ENCODE peak calls at places on chromosomes 5 and 9, in five cellular contexts. N is K562, G is HCT116, S is HepG2, E is GM12878. P is an unnamed sample.

GRCh38 chr9:86843182-86843581 is 104.1 kb downstream of the GAS1 start:
- DNase-seq in N (no peak), G (no peak), S (no peak), E (no peak), P (no peak)

GRCh38 chr9:73039253-73039915 is 86.5 kb upstream of the ALDH1A1 start:
- DNase-seq in N (no peak), G (no peak), S (no peak), E (no peak), P (no peak)

GRCh38 chr9:127692071-127692470 is 14.7 kb upstream of the CFAP157 start:
- DNase-seq in N (no peak), G (no peak), S (no peak), E (no peak), P (no peak)

GRCh38 chr5:179307931-179308471 is 37.3 kb downstream of the ADAMTS2 start:
- DNase-seq in N (no peak), G (no peak), S (no peak), E (no peak), P (no peak)

GRCh38 chr5:172443441-172444109 is 10.8 kb downstream of the SH3PXD2B start:
- DNase-seq in N (peak), G (peak), S (no peak), E (no peak), P (no peak)

GRCh38 chr9:35452481-35452880 is 37.4 kb upstream of the RUSC2 start:
- DNase-seq in N (no peak), G (no peak), S (no peak), E (no peak), P (no peak)

GRCh38 chr9:118761016-118761790 is 608.0 kb downstream of the BRINP1 start:
- DNase-seq in N (no peak), G (no peak), S (no peak), E (no peak), P (no peak)

GRCh38 chr9:93955356-93956182 is 414 bp upstream of the BARX1 start:
- DNase-seq in N (no peak), G (no peak), S (no peak), E (no peak), P (no peak)

GRCh38 chr9:136551401-136552116 is 5.7 kb upstream of the NOTCH1 start:
- DNase-seq in N (peak), G (no peak), S (no peak), E (no peak), P (no peak)

GRCh38 chr5:73370620-73371583 is 77.7 kb downstream of the FOXD1 start:
- DNase-seq in N (no peak), G (peak), S (no peak), E (no peak), P (no peak)

GRCh38 chr5:39523821-39524220 is 99.0 kb upstream of the DAB2 start:
- DNase-seq in N (no peak), G (no peak), S (no peak), E (no peak), P (no peak)

GRCh38 chr5:35618791-35619190 is 1.1 kb downstream of the SPEF2 start:
- DNase-seq in N (no peak), G (no peak), S (no peak), E (no peak), P (no peak)

GRCh38 chr9:99962685-99963261 is 56.3 kb downstream of the STX17 start:
- DNase-seq in N (no peak), G (no peak), S (no peak), E (peak), P (no peak)

GRCh38 chr9:7536310-7536939 is 263.2 kb downstream of the DMAC1 start:
- DNase-seq in N (peak), G (peak), S (peak), E (no peak), P (peak)

GRCh38 chr9:7534211-7534935 is 265.2 kb downstream of the DMAC1 start:
- DNase-seq in N (no peak), G (no peak), S (no peak), E (no peak), P (no peak)

GRCh38 chr9:7533376-7534090 is 266.0 kb downstream of the DMAC1 start:
- DNase-seq in N (no peak), G (no peak), S (no peak), E (no peak), P (no peak)
- TF ChIP-seq SRF in N (no peak), G (no peak), S (no peak), E (no peak), P (no peak)

GRCh38 chr9:74379718-74380117 is 117.4 kb upstream of the RORB start:
- DNase-seq in N (no peak), G (peak), S (peak), E (no peak), P (peak)
- TF ChIP-seq SRF in N (no peak), G (no peak), S (no peak), E (no peak), P (no peak)

GRCh38 chr9:32969270-32969669 is 32.2 kb downstream of the APTX start:
- DNase-seq in N (no peak), G (no peak), S (no peak), E (no peak), P (no peak)
- TF ChIP-seq SRF in N (no peak), G (no peak), S (no peak), E (no peak), P (no peak)

GRCh38 chr5:132662925-132663770 is 5.2 kb downstream of the IL13 start:
- DNase-seq in N (peak), G (no peak), S (peak), E (peak), P (no peak)
- TF ChIP-seq SRF in N (no peak), G (no peak), S (no peak), E (no peak), P (no peak)

GRCh38 chr5:80097516-80097915 is 62.4 kb downstream of the THBS4 start:
- DNase-seq in N (no peak), G (no peak), S (no peak), E (no peak), P (no peak)

GRCh38 chr5:80105698-80106439 is 70.7 kb downstream of the THBS4 start:
- DNase-seq in N (no peak), G (no peak), S (peak), E (no peak), P (no peak)

GRCh38 chr5:80098951-80099350 is 63.8 kb downstream of the THBS4 start:
- DNase-seq in N (no peak), G (no peak), S (no peak), E (no peak), P (no peak)

GRCh38 chr5:80101993-80102392 is 66.8 kb downstream of the THBS4 start:
- DNase-seq in N (no peak), G (no peak), S (no peak), E (no peak), P (no peak)

DNA sequence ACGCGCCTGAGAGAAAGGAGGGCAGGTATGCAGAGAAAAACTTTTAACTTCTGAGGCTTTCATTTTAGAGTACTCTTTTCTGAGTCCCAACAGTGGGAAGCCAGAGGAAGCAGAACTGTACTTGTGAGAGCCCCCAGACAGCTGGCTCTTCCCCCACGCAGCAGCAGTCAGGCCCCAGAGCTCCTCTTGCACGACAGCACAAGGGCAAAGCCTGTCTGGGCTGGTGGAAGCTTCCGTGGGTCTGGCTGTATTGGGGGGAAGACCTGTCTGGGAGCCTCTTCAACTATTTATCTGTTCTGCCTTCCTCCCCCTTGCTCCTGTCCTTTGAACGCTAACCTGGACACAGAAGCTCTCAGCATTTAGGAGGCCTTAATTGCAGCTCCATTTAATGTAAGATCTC is 68.2 kb downstream of the THBS4 start:
- DNase-seq in N (no peak), G (no peak), S (no peak), E (no peak), P (no peak)
- TF ChIP-seq SRF in N (no peak), G (no peak), S (no peak), E (no peak), P (no peak)

DNA sequence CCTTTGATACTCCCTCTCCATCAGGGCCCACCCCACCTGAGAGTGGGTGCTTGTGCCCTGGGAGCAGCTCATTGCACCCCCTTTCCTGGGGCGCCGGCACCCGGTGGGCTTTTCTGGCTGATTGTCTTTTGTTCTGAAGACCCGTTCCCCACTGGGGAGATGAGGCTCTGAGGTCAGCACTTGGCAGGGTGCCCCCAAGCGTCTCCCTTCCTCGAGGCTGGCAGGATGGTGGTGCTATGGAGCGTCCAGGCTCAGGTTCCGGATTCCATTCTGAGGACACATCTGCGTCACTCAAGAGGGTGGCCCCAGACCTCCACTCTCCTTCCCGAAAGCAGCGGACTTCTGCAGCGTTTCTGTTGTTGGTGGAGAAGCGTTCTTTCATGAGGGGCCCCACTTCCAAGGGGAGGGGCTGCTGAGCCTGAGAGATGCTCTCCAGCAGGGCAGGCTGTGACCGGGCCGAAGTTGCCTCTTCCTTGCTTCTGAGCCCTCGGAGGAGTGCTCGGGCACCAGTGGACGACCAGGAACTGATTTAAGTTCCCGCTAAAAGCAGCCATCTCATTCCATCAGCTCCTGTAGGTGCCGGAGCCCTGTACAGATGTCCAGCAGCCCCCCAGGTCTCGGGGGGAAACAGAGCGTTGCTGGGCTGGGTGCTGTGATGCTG is 42.2 kb downstream of the COL5A1 start:
- DNase-seq in N (no peak), G (no peak), S (no peak), E (no peak), P (no peak)
- TF ChIP-seq SRF in N (no peak), G (no peak), S (no peak), E (no peak), P (no peak)

GRCh38 chr5:110088676-110089436 is 399.1 kb downstream of the MAN2A1 start:
- DNase-seq in N (no peak), G (no peak), S (no peak), E (no peak), P (no peak)

GRCh38 chr5:110087829-110088228 is 398.1 kb downstream of the MAN2A1 start:
- DNase-seq in N (no peak), G (no peak), S (peak), E (no peak), P (no peak)

GRCh38 chr5:110082194-110082593 is 392.5 kb downstream of the MAN2A1 start:
- DNase-seq in N (no peak), G (no peak), S (no peak), E (no peak), P (no peak)

GRCh38 chr5:110085826-110086225 is 396.1 kb downstream of the MAN2A1 start:
- DNase-seq in N (no peak), G (no peak), S (no peak), E (no peak), P (no peak)

DNA sequence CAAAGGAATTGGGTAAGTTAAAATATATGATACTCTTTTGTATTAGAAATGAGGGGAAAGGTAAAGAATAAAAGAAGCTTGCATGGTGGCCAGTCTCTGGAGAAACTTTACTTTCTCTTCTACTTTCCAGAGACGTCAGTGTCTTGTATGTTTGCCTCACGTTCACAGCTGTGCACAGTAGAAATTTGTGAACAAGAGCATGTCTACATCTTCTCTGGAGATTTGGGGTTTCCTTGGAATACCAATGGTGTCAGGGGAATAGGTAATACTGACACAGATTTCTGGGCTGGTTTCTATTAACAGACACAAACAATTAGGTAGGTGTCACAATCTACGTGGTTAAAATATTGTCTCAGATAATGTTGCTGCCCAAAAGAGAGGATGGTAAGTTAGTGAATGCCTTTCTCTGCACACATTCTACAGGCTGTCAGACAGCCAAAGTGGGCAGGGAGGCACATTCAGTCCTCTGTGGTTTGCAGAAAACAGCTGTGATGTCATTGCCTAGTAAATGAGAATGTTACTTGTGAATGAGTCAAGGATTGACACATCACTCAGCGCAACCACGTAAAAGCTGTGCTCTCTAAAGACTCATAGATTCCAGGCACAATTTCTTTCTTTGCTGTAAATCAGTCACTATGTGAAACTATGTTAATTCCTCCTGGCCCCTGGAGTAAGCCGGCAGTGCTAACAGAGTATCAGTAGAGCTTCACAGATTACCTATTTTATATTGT is 397.1 kb downstream of the MAN2A1 start:
- DNase-seq in N (no peak), G (no peak), S (no peak), E (no peak), P (no peak)
- TF ChIP-seq SRF in N (no peak), G (no peak), S (no peak), E (no peak), P (no peak)

P was measured in H1.